ENCODE peak calls at places on chromosomes 1 and 21, in six cellular contexts. J is tibial artery; A is activated CD4-positive, alpha-beta T cell treated with anti-CD3 and anti-CD28 coated beads, Interleukin-2, amount 50 U/mL, for 48 hours; V is NCI-H774; O is prostate gland; P is right cardiac atrium. M is an unnamed sample.
A peak's percentile ranks its signal among the peaks of the same experiment; 100 is the strongest.

GRCh38 chr1:209433649-209434031 is 149.9 kb upstream of the CAMK1G start:
- DNase-seq in J (no peak), A (no peak), V (no peak), O (no peak), P (no peak), M (no peak)

GRCh38 chr21:31594726-31595125 is 64.8 kb upstream of the SOD1 start:
- DNase-seq in J (no peak), A (no peak), V (no peak), O (no peak), P (no peak), M (no peak)

GRCh38 chr1:153932593-153933131 is 9.9 kb upstream of the GATAD2B start:
- DNase-seq in J (no peak), A (no peak), V (no peak), O (no peak), P (peak; percentile 39), M (no peak)

GRCh38 chr21:33403128-33403785 is at the start of gene IFNGR2:
- DNase-seq in J (no peak), A (peak; percentile 16), V (no peak), O (no peak), P (peak; percentile 84), M (peak; percentile 74)

GRCh38 chr1:83850849-83851248 is 148.1 kb downstream of the TTLL7 start:
- DNase-seq in J (no peak), A (no peak), V (no peak), O (no peak), P (no peak), M (no peak)

GRCh38 chr1:205261946-205262668 is 34.4 kb downstream of the TMCC2 start:
- DNase-seq in J (no peak), A (no peak), V (no peak), O (no peak), P (no peak), M (no peak)

GRCh38 chr1:116737855-116738318 is 16.3 kb upstream of the CD2 start:
- DNase-seq in J (no peak), A (peak; percentile 62), V (no peak), O (no peak), P (no peak), M (no peak)

GRCh38 chr1:207991331-207991914 is 80.5 kb upstream of the CD34 start:
- DNase-seq in J (no peak), A (no peak), V (no peak), O (no peak), P (no peak), M (no peak)

GRCh38 chr1:187032982-187033705 is 204.4 kb downstream of the PLA2G4A start:
- DNase-seq in J (no peak), A (no peak), V (no peak), O (no peak), P (no peak), M (no peak)

GRCh38 chr1:209432443-209432825 is 151.1 kb upstream of the CAMK1G start:
- DNase-seq in J (no peak), A (no peak), V (no peak), O (no peak), P (no peak), M (no peak)

GRCh38 chr1:182279302-182279701 is 112.3 kb downstream of the GLUL start:
- DNase-seq in J (no peak), A (no peak), V (no peak), O (no peak), P (no peak), M (no peak)

GRCh38 chr1:35718492-35719336 is at the start of gene C1orf216:
- DNase-seq in J (peak; percentile 50), A (peak; percentile 78), V (peak; percentile 62), O (peak; percentile 38), P (peak; percentile 90), M (peak; percentile 83)

GRCh38 chr1:156475568-156476500 is 24.7 kb downstream of the MEF2D start:
- DNase-seq in J (peak; percentile 94), A (no peak), V (no peak), O (peak; percentile 48), P (peak; percentile 94), M (no peak)

GRCh38 chr21:33019885-33020557 is 5.7 kb upstream of the OLIG2 start:
- DNase-seq in J (no peak), A (no peak), V (no peak), O (no peak), P (no peak), M (no peak)

GRCh38 chr1:147110872-147111271 is 61.4 kb downstream of the PRKAB2 start:
- DNase-seq in J (no peak), A (no peak), V (no peak), O (no peak), P (no peak), M (no peak)

GRCh38 chr21:35142036-35142825 is 93.1 kb upstream of the RUNX1 start:
- DNase-seq in J (no peak), A (no peak), V (no peak), O (no peak), P (no peak), M (no peak)

GRCh38 chr1:46083579-46083978 is 48.9 kb downstream of the PIK3R3 start:
- DNase-seq in J (no peak), A (no peak), V (no peak), O (no peak), P (no peak), M (no peak)

GRCh38 chr21:29193907-29194306 is 63.5 kb downstream of the MAP3K7CL start:
- DNase-seq in J (no peak), A (no peak), V (no peak), O (no peak), P (no peak), M (no peak)

GRCh38 chr1:100631015-100631521 is 88.5 kb upstream of the VCAM1 start:
- DNase-seq in J (no peak), A (no peak), V (no peak), O (no peak), P (no peak), M (no peak)

GRCh38 chr1:152926091-152926490 is 17.7 kb downstream of the IVL start:
- DNase-seq in J (no peak), A (no peak), V (no peak), O (no peak), P (no peak), M (no peak)

GRCh38 chr1:57353589-57353988 is 70.3 kb downstream of the DAB1 start:
- DNase-seq in J (no peak), A (no peak), V (no peak), O (no peak), P (no peak), M (no peak)

GRCh38 chr1:55775007-55775406 is 559.8 kb upstream of the USP24 start:
- DNase-seq in J (no peak), A (no peak), V (no peak), O (no peak), P (no peak), M (no peak)

GRCh38 chr21:41435728-41436127 is 9.7 kb downstream of the MX1 start:
- DNase-seq in J (no peak), A (no peak), V (no peak), O (no peak), P (no peak), M (no peak)

GRCh38 chr1:186550832-186551231 is 89.9 kb upstream of the PDC start:
- DNase-seq in J (no peak), A (no peak), V (no peak), O (no peak), P (no peak), M (no peak)

GRCh38 chr1:6317101-6317760 is 56.3 kb upstream of the GPR153 start:
- DNase-seq in J (no peak), A (no peak), V (no peak), O (no peak), P (no peak), M (no peak)

GRCh38 chr1:89943846-89944781 is 50.8 kb upstream of the ZNF326 start:
- DNase-seq in J (no peak), A (no peak), V (no peak), O (no peak), P (no peak), M (no peak)

GRCh38 chr1:23446644-23447310 is 22.2 kb upstream of the TCEA3 start:
- DNase-seq in J (no peak), A (no peak), V (no peak), O (no peak), P (no peak), M (no peak)

GRCh38 chr1:45557422-45557944 is 6.9 kb downstream of the AKR1A1 start:
- DNase-seq in J (no peak), A (no peak), V (no peak), O (no peak), P (no peak), M (no peak)

GRCh38 chr1:26575350-26575747 is 45.8 kb downstream of the RPS6KA1 start:
- DNase-seq in J (no peak), A (no peak), V (no peak), O (no peak), P (no peak), M (no peak)

GRCh38 chr1:54681396-54681795 is 34.3 kb upstream of the TTC4 start:
- DNase-seq in J (no peak), A (no peak), V (peak; percentile 71), O (no peak), P (no peak), M (no peak)

GRCh38 chr1:234979316-234980223 is 149.1 kb downstream of the TOMM20 start:
- DNase-seq in J (no peak), A (no peak), V (no peak), O (no peak), P (no peak), M (peak; percentile 63)

GRCh38 chr1:8767006-8767405 is 50.4 kb downstream of the RERE start:
- DNase-seq in J (no peak), A (no peak), V (no peak), O (no peak), P (no peak), M (no peak)

GRCh38 chr1:150563340-150564038 is 14.3 kb downstream of the ADAMTSL4 start:
- DNase-seq in J (peak; percentile 57), A (peak; percentile 48), V (peak; percentile 10), O (peak; percentile 75), P (peak; percentile 77), M (no peak)

GRCh38 chr1:166165661-166166399 is 971 bp downstream of the FAM78B start:
- DNase-seq in J (peak; percentile 20), A (peak; percentile 14), V (no peak), O (peak; percentile 6), P (peak; percentile 49), M (no peak)

GRCh38 chr1:179310721-179311120 is 17.1 kb downstream of the SOAT1 start:
- DNase-seq in J (no peak), A (no peak), V (no peak), O (no peak), P (no peak), M (no peak)

GRCh38 chr1:44611866-44612265 is 62.4 kb downstream of the TMEM53 start:
- DNase-seq in J (no peak), A (no peak), V (no peak), O (no peak), P (no peak), M (no peak)

GRCh38 chr1:23600283-23600682 is 41.0 kb upstream of the ID3 start:
- DNase-seq in J (no peak), A (no peak), V (no peak), O (no peak), P (no peak), M (no peak)

GRCh38 chr1:169106921-169107672 is 607 bp downstream of the ATP1B1 start:
- DNase-seq in J (no peak), A (peak; percentile 22), V (peak; percentile 19), O (no peak), P (peak; percentile 72), M (no peak)

GRCh38 chr1:107782192-107782845 is 182.7 kb downstream of the VAV3 start:
- DNase-seq in J (no peak), A (no peak), V (peak; percentile 45), O (peak; percentile 57), P (no peak), M (no peak)

GRCh38 chr1:173430707-173431662 is 46.1 kb upstream of the PRDX6 start:
- DNase-seq in J (peak; percentile 94), A (peak; percentile 94), V (peak; percentile 72), O (peak; percentile 91), P (peak; percentile 92), M (peak; percentile 95)

M was measured in sciatic nerve.